ENCODE peak calls at places on chromosomes 12 and 14, in four cellular contexts. V is NCI-H2171 treated with DMSO at 0.1 percent for 48 hours, J is D341Med, K is T-helper 2 cell. S is an unnamed sample.

GRCh38 chr14:67413806-67414769 is 2.1 kb upstream of the PLEK2 start:
- DNase-seq in V (no peak), J (no peak), K (peak; percentile 27), S (no peak)

GRCh38 chr14:93778453-93778852 is 9.8 kb downstream of the PRIMA1 start:
- DNase-seq in V (no peak), J (no peak), K (no peak), S (no peak)

GRCh38 chr12:118052324-118053070 is 8.5 kb downstream of the WSB2 start:
- DNase-seq in V (no peak), J (no peak), K (no peak), S (no peak)

GRCh38 chr14:48304729-48305128 is 629.3 kb upstream of the MDGA2 start:
- DNase-seq in V (no peak), J (no peak), K (no peak), S (no peak)

GRCh38 chr14:69368381-69368780 is 29.7 kb downstream of the ERH start:
- DNase-seq in V (no peak), J (no peak), K (no peak), S (no peak)

GRCh38 chr12:4203772-4204376 is 69.7 kb upstream of the CCND2 start:
- DNase-seq in V (no peak), J (no peak), K (no peak), S (no peak)

GRCh38 chr12:123614110-123614509 is 12.2 kb downstream of the DDX55 start:
- DNase-seq in V (no peak), J (no peak), K (no peak), S (no peak)

GRCh38 chr14:100824156-100824555 is 1.8 kb upstream of the MEG3 start:
- DNase-seq in V (no peak), J (peak; percentile 54), K (no peak), S (peak; percentile 47)

GRCh38 chr12:9792961-9793617 is 32.4 kb upstream of the CD69 start:
- DNase-seq in V (no peak), J (no peak), K (no peak), S (no peak)

GRCh38 chr12:82517027-82517426 is 158.7 kb downstream of the METTL25 start:
- DNase-seq in V (no peak), J (peak; percentile 36), K (no peak), S (peak; percentile 21)

GRCh38 chr14:73761621-73762355 is 47.6 kb upstream of the PNMA1 start:
- DNase-seq in V (no peak), J (no peak), K (no peak), S (no peak)

GRCh38 chr12:87439990-87440827 is 589.0 kb downstream of the C12orf50 start:
- DNase-seq in V (no peak), J (no peak), K (no peak), S (no peak)

GRCh38 chr14:89013098-89013504 is 188.7 kb downstream of the TTC8 start:
- DNase-seq in V (peak; percentile 43), J (peak; percentile 66), K (no peak), S (peak; percentile 85)

GRCh38 chr12:109779382-109779781 is 53.8 kb downstream of the TRPV4 start:
- DNase-seq in V (peak; percentile 22), J (no peak), K (no peak), S (no peak)

GRCh38 chr12:38664661-38665269 is 240.6 kb downstream of the CPNE8 start:
- DNase-seq in V (peak; percentile 2), J (peak; percentile 31), K (no peak), S (peak; percentile 11)

GRCh38 chr12:52211716-52212585 is 20.1 kb upstream of the KRT80 start:
- DNase-seq in V (no peak), J (no peak), K (no peak), S (no peak)

GRCh38 chr12:108643941-108644742 is 10.4 kb upstream of the SELPLG start:
- DNase-seq in V (no peak), J (no peak), K (no peak), S (no peak)

GRCh38 chr14:92317511-92317910 is 5.5 kb upstream of the SLC24A4 start:
- DNase-seq in V (no peak), J (no peak), K (no peak), S (peak; percentile 59)

GRCh38 chr12:108371801-108372344 is 32.8 kb upstream of the CMKLR1 start:
- DNase-seq in V (no peak), J (peak; percentile 41), K (no peak), S (no peak)

GRCh38 chr12:115871714-115872113 is 405.8 kb downstream of the MED13L start:
- DNase-seq in V (peak; percentile 5), J (peak; percentile 30), K (no peak), S (peak; percentile 61)

GRCh38 chr12:130949806-130950205 is 3.9 kb upstream of the ADGRD1 start:
- DNase-seq in V (no peak), J (no peak), K (no peak), S (no peak)

GRCh38 chr12:70609739-70610491 is 27.3 kb downstream of the PTPRB start:
- DNase-seq in V (no peak), J (peak; percentile 49), K (no peak), S (peak; percentile 44)

GRCh38 chr12:42886160-42886559 is 296.6 kb upstream of the PRICKLE1 start:
- DNase-seq in V (peak; percentile 52), J (no peak), K (no peak), S (no peak)

GRCh38 chr12:78864483-78865296 is at the start of gene SYT1:
- DNase-seq in V (peak; percentile 98), J (peak; percentile 93), K (no peak), S (peak; percentile 96)

GRCh38 chr14:100288382-100289185 is 17.7 kb downstream of the SLC25A29 start:
- DNase-seq in V (peak; percentile 78), J (no peak), K (no peak), S (no peak)